ENCODE peak calls at places on chromosomes 16 and 17, in ten cellular contexts. R is MM.1S, Y is AG09309, E is fibroblast of mammary gland, G is HepG2, M is cardiac muscle cell, P is brain microvascular endothelial cell, A is cardiac fibroblast, H is A673, W is fibroblast of pulmonary artery. F is an unnamed sample.

GRCh38 chr16:47019563-47019962 is 46.1 kb upstream of the DNAJA2 start:
- DNase-seq in E (no peak), P (no peak), W (peak; percentile 32), Y (no peak), M (peak; percentile 21), A (peak; percentile 34), H (peak; percentile 52), R (no peak), G (no peak), F (no peak)

GRCh38 chr17:61411944-61412859 is 12.6 kb downstream of the TBX2 start:
- DNase-seq in G (peak; percentile 64), E (peak; percentile 77), W (peak; percentile 74), H (peak; percentile 85), P (peak; percentile 54), R (peak; percentile 75), Y (no peak), A (peak; percentile 84), M (peak; percentile 86), F (no peak)

GRCh38 chr16:20901441-20902112 is 1.0 kb downstream of the LYRM1 start:
- DNase-seq in M (peak; percentile 67), P (no peak), E (peak; percentile 62), A (peak; percentile 69), R (peak; percentile 11), H (peak; percentile 26), G (peak; percentile 55), W (peak; percentile 70), Y (no peak), F (no peak)

GRCh38 chr17:69869667-69870066 is 205.4 kb upstream of the KCNJ16 start:
- DNase-seq in R (no peak), P (no peak), H (no peak), G (no peak), M (no peak), W (no peak), Y (no peak), A (no peak), E (no peak), F (no peak)

GRCh38 chr16:52825882-52826281 is 226.8 kb downstream of the CHD9NB start:
- DNase-seq in A (no peak), H (peak; percentile 9), R (no peak), P (no peak), Y (no peak), G (no peak), W (no peak), M (no peak), E (no peak), F (no peak)

GRCh38 chr17:36749493-36749892 is 148.1 kb downstream of the MRM1 start:
- DNase-seq in E (no peak), G (no peak), P (no peak), A (no peak), Y (no peak), H (no peak), R (no peak), W (no peak), M (no peak), F (no peak)

GRCh38 chr17:66343531-66344078 is 41.2 kb downstream of the PRKCA start:
- DNase-seq in W (peak; percentile 26), A (peak; percentile 27), H (no peak), M (no peak), E (peak; percentile 33), P (peak; percentile 29), R (no peak), Y (no peak), G (peak; percentile 84), F (no peak)

GRCh38 chr16:4935231-4935855 is 1.6 kb downstream of the PPL start:
- DNase-seq in Y (peak; percentile 75), H (no peak), E (peak; percentile 90), P (no peak), W (peak; percentile 83), A (peak; percentile 81), G (no peak), M (peak; percentile 94), R (no peak), F (no peak)

GRCh38 chr17:8220783-8221662 is 10.6 kb upstream of the AURKB start:
- DNase-seq in G (peak; percentile 92), Y (peak; percentile 80), W (peak; percentile 92), P (peak; percentile 89), E (peak; percentile 91), R (peak; percentile 76), A (peak; percentile 96), M (peak; percentile 92), H (peak; percentile 95), F (peak; percentile 98)

DNA sequence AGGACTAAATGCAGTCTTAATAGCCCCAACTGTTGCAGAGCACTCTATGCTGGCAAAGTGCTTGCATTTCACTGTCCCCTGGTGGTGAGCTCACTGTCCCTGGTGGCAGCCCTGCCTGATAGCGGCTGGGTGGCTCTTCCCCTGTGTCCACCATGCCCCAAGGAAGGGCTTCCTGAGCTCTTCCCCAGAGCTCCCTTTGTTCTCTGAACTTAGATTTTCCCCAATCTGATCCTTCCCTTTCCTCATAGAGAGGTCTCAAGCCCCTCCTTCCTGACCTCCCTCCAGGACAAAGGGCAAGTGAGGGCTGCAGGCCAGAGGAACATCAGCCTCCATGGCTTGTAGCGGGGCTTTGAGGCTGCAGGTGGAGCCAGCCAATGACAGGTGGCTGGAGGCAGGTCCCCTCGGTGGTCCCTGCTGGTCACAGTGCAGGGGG is 17.0 kb downstream of the BEAN1 start:
- DNase-seq in P (no peak), E (no peak), R (no peak), Y (no peak), H (no peak), G (peak; percentile 55), A (no peak), M (no peak), W (no peak), F (no peak)
- TF ChIP-seq CTCF in P (peak; percentile 47), E (no peak), R (no peak), Y (no peak), H (no peak), G (peak; percentile 84), A (no peak), M (no peak), W (no peak), F (no peak)

DNA sequence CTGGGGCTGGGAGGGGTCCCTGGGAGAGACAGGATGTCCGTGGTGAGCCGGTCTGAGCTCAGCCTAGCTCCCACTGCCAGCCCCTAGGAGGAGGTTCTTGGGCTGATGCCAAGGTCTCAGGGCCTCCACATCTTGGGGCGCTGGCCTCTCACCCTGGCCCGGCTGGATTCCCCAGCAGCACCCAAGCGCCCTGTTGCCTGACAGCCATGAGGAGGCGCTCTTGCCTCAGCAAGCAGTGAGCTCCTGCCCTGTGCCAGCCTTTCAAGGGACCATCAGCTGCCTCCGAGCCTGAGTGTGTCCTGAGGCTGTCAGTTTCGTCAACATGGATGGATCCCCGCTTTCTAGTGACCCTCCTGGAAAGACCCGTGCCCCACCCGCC is 234.9 kb upstream of the CIBAR2 start:
- DNase-seq in Y (no peak), W (peak; percentile 15), E (no peak), P (no peak), H (peak; percentile 56), M (peak; percentile 31), A (no peak), R (no peak), G (peak; percentile 23), F (no peak)
- TF ChIP-seq CTCF in Y (peak; percentile 31), W (peak; percentile 23), E (peak; percentile 40), P (peak; percentile 58), H (peak; percentile 61), M (peak; percentile 47), A (peak; percentile 27), R (no peak), G (peak; percentile 73), F (no peak)

GRCh38 chr17:58960068-58960467 is 146.6 kb downstream of the TRIM37 start:
- DNase-seq in G (peak; percentile 59), M (peak; percentile 62), P (peak; percentile 68), A (peak; percentile 82), E (peak; percentile 68), R (peak; percentile 10), Y (peak; percentile 38), H (peak; percentile 61), W (peak; percentile 62), F (no peak)
- TF ChIP-seq CTCF in G (peak; percentile 48), M (peak; percentile 19), P (peak; percentile 55), A (peak; percentile 46), E (peak; percentile 23), R (peak; percentile 15), Y (peak; percentile 41), H (peak; percentile 47), W (peak; percentile 34), F (peak; percentile 20)

GRCh38 chr16:50065624-50066481 is at the start of gene HEATR3:
- DNase-seq in M (peak; percentile 96), G (peak; percentile 88), R (peak; percentile 94), H (peak; percentile 94), P (peak; percentile 86), W (peak; percentile 95), E (peak; percentile 88), Y (peak; percentile 62), A (peak; percentile 94), F (peak; percentile 71)
- TF ChIP-seq CTCF in M (no peak), G (no peak), R (no peak), H (no peak), P (no peak), W (no peak), E (no peak), Y (no peak), A (no peak), F (no peak)